ENCODE peak calls at places on chromosomes 12 and 14, in ten cellular contexts. One of them, this sample, is unnamed.
A peak's percentile ranks its signal among the peaks of the same experiment; 100 is the strongest.

GRCh38 chr14:91159182-91159581 is 45.3 kb downstream of the DGLUCY start:
- DNase-seq in heart left ventricle: no peak
- DNase-seq in AG09309: no peak
- DNase-seq in GM06990: no peak
- DNase-seq in transverse colon: no peak
- DNase-seq in AG04450: no peak
- DNase-seq in type B pancreatic cell: no peak
- DNase-seq in dorsolateral prefrontal cortex: no peak
- DNase-seq in ovary: no peak
- DNase-seq in activated B cell treated with CpG ODN at 0.5 μM for 24 hours: no peak
- DNase-seq in this sample: no peak

GRCh38 chr12:67515679-67516363 is 132.7 kb upstream of the DYRK2 start:
- DNase-seq in heart left ventricle: no peak
- DNase-seq in transverse colon: peak; percentile 32
- DNase-seq in activated B cell treated with CpG ODN at 0.5 μM for 24 hours: no peak
- DNase-seq in GM06990: peak; percentile 26
- DNase-seq in AG04450: no peak
- DNase-seq in dorsolateral prefrontal cortex: no peak
- DNase-seq in ovary: no peak
- DNase-seq in AG09309: no peak
- DNase-seq in type B pancreatic cell: no peak
- DNase-seq in this sample: no peak

GRCh38 chr12:47491516-47491915 is 214.3 kb downstream of the RPAP3 start:
- DNase-seq in GM06990: no peak
- DNase-seq in AG09309: no peak
- DNase-seq in AG04450: no peak
- DNase-seq in dorsolateral prefrontal cortex: no peak
- DNase-seq in ovary: no peak
- DNase-seq in activated B cell treated with CpG ODN at 0.5 μM for 24 hours: no peak
- DNase-seq in heart left ventricle: no peak
- DNase-seq in transverse colon: no peak
- DNase-seq in type B pancreatic cell: no peak
- DNase-seq in this sample: no peak

GRCh38 chr14:39505812-39506211 is 73.6 kb upstream of the FBXO33 start:
- DNase-seq in AG04450: no peak
- DNase-seq in heart left ventricle: no peak
- DNase-seq in AG09309: no peak
- DNase-seq in activated B cell treated with CpG ODN at 0.5 μM for 24 hours: no peak
- DNase-seq in ovary: no peak
- DNase-seq in dorsolateral prefrontal cortex: no peak
- DNase-seq in transverse colon: no peak
- DNase-seq in GM06990: no peak
- DNase-seq in type B pancreatic cell: no peak
- DNase-seq in this sample: no peak

GRCh38 chr12:14665354-14666348 is 30.7 kb downstream of the GUCY2C start:
- DNase-seq in AG04450: no peak
- DNase-seq in AG09309: no peak
- DNase-seq in activated B cell treated with CpG ODN at 0.5 μM for 24 hours: no peak
- DNase-seq in GM06990: no peak
- DNase-seq in dorsolateral prefrontal cortex: no peak
- DNase-seq in heart left ventricle: no peak
- DNase-seq in ovary: no peak
- DNase-seq in type B pancreatic cell: no peak
- DNase-seq in transverse colon: no peak
- DNase-seq in this sample: no peak

GRCh38 chr12:113066806-113067400 is 10.4 kb downstream of the DTX1 start:
- DNase-seq in heart left ventricle: no peak
- DNase-seq in transverse colon: no peak
- DNase-seq in AG09309: no peak
- DNase-seq in dorsolateral prefrontal cortex: peak; percentile 66
- DNase-seq in activated B cell treated with CpG ODN at 0.5 μM for 24 hours: no peak
- DNase-seq in type B pancreatic cell: no peak
- DNase-seq in ovary: no peak
- DNase-seq in AG04450: no peak
- DNase-seq in GM06990: no peak
- DNase-seq in this sample: no peak

GRCh38 chr12:6765634-6766581 is at the start of gene PTMS:
- DNase-seq in activated B cell treated with CpG ODN at 0.5 μM for 24 hours: peak; percentile 34
- DNase-seq in transverse colon: peak; percentile 79
- DNase-seq in AG09309: peak; percentile 57
- DNase-seq in dorsolateral prefrontal cortex: peak; percentile 82
- DNase-seq in GM06990: peak; percentile 64
- DNase-seq in AG04450: peak; percentile 89
- DNase-seq in ovary: peak; percentile 92
- DNase-seq in type B pancreatic cell: peak; percentile 88
- DNase-seq in heart left ventricle: peak; percentile 90
- DNase-seq in this sample: peak; percentile 89

GRCh38 chr12:97167598-97167997 is 260.5 kb downstream of the NEDD1 start:
- DNase-seq in activated B cell treated with CpG ODN at 0.5 μM for 24 hours: no peak
- DNase-seq in dorsolateral prefrontal cortex: no peak
- DNase-seq in AG04450: no peak
- DNase-seq in heart left ventricle: no peak
- DNase-seq in ovary: no peak
- DNase-seq in transverse colon: no peak
- DNase-seq in AG09309: no peak
- DNase-seq in GM06990: no peak
- DNase-seq in type B pancreatic cell: no peak
- DNase-seq in this sample: no peak

GRCh38 chr14:69882915-69883314 is 3.7 kb downstream of the SMOC1 start:
- DNase-seq in activated B cell treated with CpG ODN at 0.5 μM for 24 hours: no peak
- DNase-seq in type B pancreatic cell: no peak
- DNase-seq in ovary: no peak
- DNase-seq in transverse colon: no peak
- DNase-seq in GM06990: no peak
- DNase-seq in heart left ventricle: no peak
- DNase-seq in AG04450: no peak
- DNase-seq in AG09309: no peak
- DNase-seq in dorsolateral prefrontal cortex: no peak
- DNase-seq in this sample: no peak

GRCh38 chr14:54435500-54435981 is 5.6 kb downstream of the CNIH1 start:
- DNase-seq in activated B cell treated with CpG ODN at 0.5 μM for 24 hours: no peak
- DNase-seq in dorsolateral prefrontal cortex: no peak
- DNase-seq in heart left ventricle: no peak
- DNase-seq in type B pancreatic cell: no peak
- DNase-seq in AG09309: peak; percentile 61
- DNase-seq in AG04450: no peak
- DNase-seq in GM06990: peak; percentile 26
- DNase-seq in transverse colon: no peak
- DNase-seq in ovary: no peak
- DNase-seq in this sample: no peak

DNA sequence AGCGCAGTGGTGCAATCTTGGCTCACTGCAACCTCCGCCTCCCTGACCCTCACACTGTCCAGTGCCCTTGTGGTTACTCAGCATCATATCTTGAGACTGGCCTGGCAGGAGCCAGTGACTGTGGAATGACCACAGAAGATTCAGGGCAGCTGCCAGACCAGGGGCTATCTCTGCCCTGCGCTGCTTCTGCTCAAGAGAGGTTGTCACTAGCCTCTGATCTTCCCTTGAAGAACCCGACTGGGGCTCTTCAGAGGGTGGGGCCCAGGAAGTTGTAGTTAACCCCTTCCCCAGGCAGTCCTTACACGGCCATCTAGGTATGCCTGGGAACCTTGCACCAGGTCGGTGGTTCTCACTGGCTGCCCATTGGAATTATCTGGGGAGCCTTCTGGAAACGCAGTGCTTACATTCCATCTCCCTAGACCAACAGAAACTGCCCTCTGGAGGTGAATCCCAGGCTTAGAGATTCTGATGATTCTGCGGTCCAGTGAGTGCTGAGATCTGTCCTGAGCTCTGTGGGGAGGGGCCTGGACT is 41.4 kb downstream of the PLEKHG3 start:
- DNase-seq in GM06990: no peak
- DNase-seq in heart left ventricle: no peak
- DNase-seq in AG04450: no peak
- DNase-seq in type B pancreatic cell: no peak
- DNase-seq in ovary: no peak
- DNase-seq in transverse colon: no peak
- DNase-seq in AG09309: no peak
- DNase-seq in activated B cell treated with CpG ODN at 0.5 μM for 24 hours: no peak
- DNase-seq in dorsolateral prefrontal cortex: no peak
- DNase-seq in this sample: no peak
- TF ChIP-seq CTCF in GM06990: no peak
- TF ChIP-seq CTCF in heart left ventricle: peak; percentile 17
- TF ChIP-seq CTCF in AG04450: peak; percentile 37
- TF ChIP-seq CTCF in type B pancreatic cell: no peak
- TF ChIP-seq CTCF in ovary: no peak
- TF ChIP-seq CTCF in transverse colon: peak; percentile 20
- TF ChIP-seq CTCF in AG09309: no peak
- TF ChIP-seq CTCF in activated B cell treated with CpG ODN at 0.5 μM for 24 hours: no peak
- TF ChIP-seq CTCF in dorsolateral prefrontal cortex: no peak
- TF ChIP-seq CTCF in this sample: no peak

DNA sequence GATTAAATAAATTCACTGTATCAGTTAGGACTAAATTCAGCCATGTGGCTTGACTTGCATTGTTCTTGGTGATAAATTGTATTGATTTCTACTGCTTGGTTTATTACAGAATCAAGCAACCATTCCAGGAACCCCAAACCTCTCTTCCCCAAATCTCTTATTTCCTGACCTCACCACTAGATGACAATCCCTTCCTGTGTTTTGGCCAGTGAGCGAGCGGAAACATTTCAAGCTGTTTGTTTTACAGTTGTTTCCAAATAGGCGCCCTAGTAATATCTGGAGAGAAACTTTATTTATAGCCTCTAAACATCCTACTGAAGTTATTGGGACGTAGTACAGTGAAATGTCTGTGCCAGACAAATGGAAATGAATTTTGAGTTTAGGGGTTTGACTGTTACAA is 161.1 kb downstream of the SNAPC1 start:
- DNase-seq in AG09309: no peak
- DNase-seq in transverse colon: no peak
- DNase-seq in activated B cell treated with CpG ODN at 0.5 μM for 24 hours: no peak
- DNase-seq in AG04450: peak; percentile 23
- DNase-seq in heart left ventricle: no peak
- DNase-seq in ovary: no peak
- DNase-seq in dorsolateral prefrontal cortex: no peak
- DNase-seq in GM06990: no peak
- DNase-seq in type B pancreatic cell: no peak
- DNase-seq in this sample: no peak
- TF ChIP-seq CTCF in AG09309: peak; percentile 85
- TF ChIP-seq CTCF in transverse colon: no peak
- TF ChIP-seq CTCF in activated B cell treated with CpG ODN at 0.5 μM for 24 hours: no peak
- TF ChIP-seq CTCF in AG04450: peak; percentile 83
- TF ChIP-seq CTCF in heart left ventricle: no peak
- TF ChIP-seq CTCF in ovary: no peak
- TF ChIP-seq CTCF in dorsolateral prefrontal cortex: no peak
- TF ChIP-seq CTCF in GM06990: peak; percentile 12
- TF ChIP-seq CTCF in type B pancreatic cell: peak; percentile 23
- TF ChIP-seq CTCF in this sample: no peak

DNA sequence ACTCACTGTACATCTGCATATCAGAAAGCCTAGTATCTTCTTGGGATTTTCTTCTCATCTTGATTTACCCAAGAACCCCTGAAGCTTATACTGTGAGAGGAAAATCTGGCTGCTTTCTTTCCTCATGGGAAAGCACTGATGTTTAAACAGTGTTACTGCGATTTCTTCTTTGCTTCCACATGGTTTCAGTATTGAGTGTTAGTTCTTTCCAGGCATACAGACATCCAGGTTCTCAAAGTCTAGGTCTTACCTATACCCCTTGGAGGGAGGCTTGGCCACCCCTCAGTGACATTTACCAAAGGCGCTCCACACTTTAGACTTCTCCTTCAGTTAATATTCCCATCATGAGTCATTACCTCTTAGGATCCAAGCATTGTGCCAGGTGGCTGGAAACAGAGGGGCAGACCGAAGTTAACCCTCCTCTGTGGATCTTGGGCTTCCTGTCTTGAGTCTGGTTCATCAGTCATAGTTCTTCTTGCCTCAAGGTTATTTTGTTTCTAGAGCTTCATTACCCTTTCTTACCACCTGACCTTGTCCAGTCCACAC is 79.1 kb downstream of the TMEM117 start:
- DNase-seq in type B pancreatic cell: no peak
- DNase-seq in GM06990: no peak
- DNase-seq in activated B cell treated with CpG ODN at 0.5 μM for 24 hours: no peak
- DNase-seq in heart left ventricle: no peak
- DNase-seq in AG09309: no peak
- DNase-seq in AG04450: no peak
- DNase-seq in transverse colon: no peak
- DNase-seq in dorsolateral prefrontal cortex: no peak
- DNase-seq in ovary: no peak
- DNase-seq in this sample: no peak
- TF ChIP-seq CTCF in type B pancreatic cell: peak; percentile 56
- TF ChIP-seq CTCF in GM06990: peak; percentile 38
- TF ChIP-seq CTCF in activated B cell treated with CpG ODN at 0.5 μM for 24 hours: no peak
- TF ChIP-seq CTCF in heart left ventricle: no peak
- TF ChIP-seq CTCF in AG09309: no peak
- TF ChIP-seq CTCF in AG04450: no peak
- TF ChIP-seq CTCF in transverse colon: no peak
- TF ChIP-seq CTCF in dorsolateral prefrontal cortex: no peak
- TF ChIP-seq CTCF in ovary: no peak
- TF ChIP-seq CTCF in this sample: no peak

GRCh38 chr12:63348544-63348943 is 197.5 kb upstream of the AVPR1A start:
- DNase-seq in heart left ventricle: no peak
- DNase-seq in transverse colon: no peak
- DNase-seq in activated B cell treated with CpG ODN at 0.5 μM for 24 hours: no peak
- DNase-seq in AG04450: no peak
- DNase-seq in ovary: no peak
- DNase-seq in AG09309: no peak
- DNase-seq in GM06990: no peak
- DNase-seq in type B pancreatic cell: no peak
- DNase-seq in dorsolateral prefrontal cortex: no peak
- DNase-seq in this sample: no peak

GRCh38 chr12:63351370-63351769 is 200.4 kb upstream of the AVPR1A start:
- DNase-seq in dorsolateral prefrontal cortex: no peak
- DNase-seq in AG09309: no peak
- DNase-seq in transverse colon: no peak
- DNase-seq in type B pancreatic cell: no peak
- DNase-seq in ovary: no peak
- DNase-seq in heart left ventricle: no peak
- DNase-seq in AG04450: no peak
- DNase-seq in activated B cell treated with CpG ODN at 0.5 μM for 24 hours: no peak
- DNase-seq in GM06990: no peak
- DNase-seq in this sample: no peak

GRCh38 chr12:63354919-63355318 is 203.9 kb upstream of the AVPR1A start:
- DNase-seq in type B pancreatic cell: no peak
- DNase-seq in ovary: no peak
- DNase-seq in GM06990: no peak
- DNase-seq in activated B cell treated with CpG ODN at 0.5 μM for 24 hours: no peak
- DNase-seq in transverse colon: no peak
- DNase-seq in AG09309: no peak
- DNase-seq in heart left ventricle: no peak
- DNase-seq in AG04450: no peak
- DNase-seq in dorsolateral prefrontal cortex: no peak
- DNase-seq in this sample: no peak

GRCh38 chr12:63353559-63353958 is 202.6 kb upstream of the AVPR1A start:
- DNase-seq in AG09309: no peak
- DNase-seq in transverse colon: no peak
- DNase-seq in type B pancreatic cell: no peak
- DNase-seq in heart left ventricle: no peak
- DNase-seq in dorsolateral prefrontal cortex: no peak
- DNase-seq in ovary: no peak
- DNase-seq in activated B cell treated with CpG ODN at 0.5 μM for 24 hours: no peak
- DNase-seq in GM06990: no peak
- DNase-seq in AG04450: no peak
- DNase-seq in this sample: no peak
- TF ChIP-seq CTCF in AG09309: no peak
- TF ChIP-seq CTCF in transverse colon: no peak
- TF ChIP-seq CTCF in type B pancreatic cell: peak; percentile 54
- TF ChIP-seq CTCF in heart left ventricle: no peak
- TF ChIP-seq CTCF in dorsolateral prefrontal cortex: no peak
- TF ChIP-seq CTCF in ovary: no peak
- TF ChIP-seq CTCF in activated B cell treated with CpG ODN at 0.5 μM for 24 hours: no peak
- TF ChIP-seq CTCF in GM06990: peak; percentile 4
- TF ChIP-seq CTCF in AG04450: no peak
- TF ChIP-seq CTCF in this sample: no peak

This sample was measured in glutamatergic neuron.